ENCODE peak calls at places on chromosomes 11 and 22, in seven cellular contexts. E is left lung, X is foreskin fibroblast, D is cardiac fibroblast, R is HFF-Myc, J is spleen, F is dorsolateral prefrontal cortex. W is an unnamed sample.

GRCh38 chr11:20000393-20001134 is 159.7 kb downstream of the DBX1 start:
- DNase-seq in E (no peak), X (no peak), D (no peak), R (no peak), J (no peak), F (peak; percentile 44), W (no peak)

GRCh38 chr11:13826505-13827278 is 135.8 kb upstream of the SPON1 start:
- DNase-seq in E (no peak), X (peak; percentile 56), D (no peak), R (no peak), J (no peak), F (no peak), W (no peak)

GRCh38 chr11:60315866-60316265 is 11.2 kb upstream of the MS4A6E start:
- DNase-seq in E (no peak), X (no peak), D (peak; percentile 3), R (no peak), J (no peak), F (no peak), W (peak; percentile 56)

GRCh38 chr22:48897959-48898358 is 929.7 kb downstream of the BRD1 start:
- DNase-seq in E (peak; percentile 58), X (no peak), D (no peak), R (no peak), J (peak; percentile 62), F (no peak), W (no peak)

GRCh38 chr11:62153087-62153395 is 29.2 kb downstream of the INCENP start:
- DNase-seq in E (no peak), X (no peak), D (peak; percentile 83), R (no peak), J (no peak), F (no peak), W (no peak)

GRCh38 chr22:17842386-17842785 is 68.1 kb upstream of the BID start:
- DNase-seq in E (no peak), X (no peak), D (no peak), R (no peak), J (peak; percentile 86), F (no peak), W (no peak)

GRCh38 chr11:2293396-2294339 is 8.1 kb downstream of the C11orf21 start:
- DNase-seq in E (peak; percentile 68), X (no peak), D (no peak), R (no peak), J (no peak), F (peak; percentile 35), W (no peak)

GRCh38 chr11:60455531-60456042 is at the start of gene MS4A1:
- DNase-seq in E (no peak), X (no peak), D (no peak), R (no peak), J (no peak), F (no peak), W (no peak)

GRCh38 chr11:2722955-2723354 is 23.2 kb upstream of the KCNQ1OT1 start:
- DNase-seq in E (no peak), X (no peak), D (no peak), R (no peak), J (no peak), F (no peak), W (no peak)

GRCh38 chr11:86040919-86041318 is 28.0 kb downstream of the PICALM start:
- DNase-seq in E (no peak), X (no peak), D (no peak), R (no peak), J (no peak), F (no peak), W (no peak)

GRCh38 chr11:122803306-122803705 is 35.0 kb upstream of the CRTAM start:
- DNase-seq in E (no peak), X (peak; percentile 94), D (peak; percentile 90), R (no peak), J (no peak), F (no peak), W (peak; percentile 64)

GRCh38 chr11:69010964-69011623 is 2.0 kb downstream of the MRGPRF start:
- DNase-seq in E (peak; percentile 83), X (peak; percentile 96), D (peak; percentile 69), R (no peak), J (peak; percentile 74), F (peak; percentile 75), W (peak; percentile 46)

GRCh38 chr11:18804621-18805020 is 13.0 kb upstream of the PTPN5 start:
- DNase-seq in E (no peak), X (no peak), D (no peak), R (no peak), J (no peak), F (no peak), W (no peak)

GRCh38 chr22:30675436-30675835 is 7.8 kb upstream of the DUSP18 start:
- DNase-seq in E (no peak), X (no peak), D (no peak), R (no peak), J (no peak), F (no peak), W (no peak)

GRCh38 chr11:117290809-117291396 is at the start of gene BACE1-AS:
- DNase-seq in E (no peak), X (no peak), D (no peak), R (no peak), J (no peak), F (no peak), W (no peak)

GRCh38 chr11:120108154-120108784 is 29.6 kb downstream of the TRIM29 start:
- DNase-seq in E (peak; percentile 89), X (peak; percentile 80), D (peak; percentile 54), R (peak; percentile 12), J (peak; percentile 88), F (peak; percentile 87), W (peak; percentile 50)

GRCh38 chr11:64725601-64726139 is 2.7 kb upstream of the NRXN2 start:
- DNase-seq in E (no peak), X (no peak), D (no peak), R (no peak), J (peak; percentile 56), F (no peak), W (no peak)

GRCh38 chr11:73317373-73317772 is 9.3 kb downstream of the ARHGEF17 start:
- DNase-seq in E (peak; percentile 78), X (no peak), D (no peak), R (no peak), J (no peak), F (peak; percentile 80), W (no peak)

GRCh38 chr22:36144886-36145541 is 15.5 kb downstream of the APOL3 start:
- DNase-seq in E (no peak), X (peak; percentile 83), D (peak; percentile 88), R (peak; percentile 37), J (peak; percentile 81), F (peak; percentile 74), W (peak; percentile 61)

GRCh38 chr22:17370036-17370765 is 941 bp downstream of the CECR2 start:
- DNase-seq in E (peak; percentile 83), X (peak; percentile 5), D (peak; percentile 28), R (no peak), J (peak; percentile 73), F (peak; percentile 52), W (no peak)

GRCh38 chr11:17906436-17906835 is 106.4 kb downstream of the SERGEF start:
- DNase-seq in E (peak; percentile 68), X (no peak), D (no peak), R (no peak), J (no peak), F (peak; percentile 65), W (no peak)

GRCh38 chr22:16838073-16838472 is 12.9 kb upstream of the XKR3 start:
- DNase-seq in E (no peak), X (no peak), D (peak; percentile 25), R (no peak), J (no peak), F (no peak), W (no peak)

GRCh38 chr22:45977551-45978274 is 751 bp upstream of the WNT7B start:
- DNase-seq in E (peak; percentile 74), X (peak; percentile 36), D (peak; percentile 20), R (no peak), J (no peak), F (no peak), W (no peak)
- H3K4me3 ChIP-seq in E (no peak overlapping the region), X (no peak overlapping the region), D (no peak overlapping the region), R (no peak overlapping the region), J (no peak overlapping the region), F (no peak overlapping the region), W (no peak overlapping the region)

GRCh38 chr22:20244250-20244648 is 23.9 kb downstream of the RTN4R start:
- DNase-seq in E (no peak), X (no peak), D (no peak), R (no peak), J (no peak), F (no peak), W (no peak)

GRCh38 chr22:20243176-20243544 is 25.0 kb downstream of the RTN4R start:
- DNase-seq in E (no peak), X (no peak), D (no peak), R (no peak), J (no peak), F (no peak), W (no peak)

GRCh38 chr22:20243545-20244249 is 24.4 kb downstream of the RTN4R start:
- DNase-seq in E (peak; percentile 87), X (peak; percentile 85), D (peak; percentile 80), R (no peak), J (peak; percentile 88), F (peak; percentile 82), W (peak; percentile 55)

GRCh38 chr22:20241579-20242392 is 26.3 kb downstream of the RTN4R start:
- DNase-seq in E (no peak), X (no peak), D (no peak), R (no peak), J (no peak), F (peak; percentile 76), W (no peak)

GRCh38 chr22:20242393-20243175 is 25.5 kb downstream of the RTN4R start:
- DNase-seq in E (no peak), X (no peak), D (no peak), R (no peak), J (no peak), F (no peak), W (no peak)
- TF ChIP-seq CTCF in E (no peak), X (no peak), D (no peak), R (no peak), J (no peak), F (no peak), W (no peak)

DNA sequence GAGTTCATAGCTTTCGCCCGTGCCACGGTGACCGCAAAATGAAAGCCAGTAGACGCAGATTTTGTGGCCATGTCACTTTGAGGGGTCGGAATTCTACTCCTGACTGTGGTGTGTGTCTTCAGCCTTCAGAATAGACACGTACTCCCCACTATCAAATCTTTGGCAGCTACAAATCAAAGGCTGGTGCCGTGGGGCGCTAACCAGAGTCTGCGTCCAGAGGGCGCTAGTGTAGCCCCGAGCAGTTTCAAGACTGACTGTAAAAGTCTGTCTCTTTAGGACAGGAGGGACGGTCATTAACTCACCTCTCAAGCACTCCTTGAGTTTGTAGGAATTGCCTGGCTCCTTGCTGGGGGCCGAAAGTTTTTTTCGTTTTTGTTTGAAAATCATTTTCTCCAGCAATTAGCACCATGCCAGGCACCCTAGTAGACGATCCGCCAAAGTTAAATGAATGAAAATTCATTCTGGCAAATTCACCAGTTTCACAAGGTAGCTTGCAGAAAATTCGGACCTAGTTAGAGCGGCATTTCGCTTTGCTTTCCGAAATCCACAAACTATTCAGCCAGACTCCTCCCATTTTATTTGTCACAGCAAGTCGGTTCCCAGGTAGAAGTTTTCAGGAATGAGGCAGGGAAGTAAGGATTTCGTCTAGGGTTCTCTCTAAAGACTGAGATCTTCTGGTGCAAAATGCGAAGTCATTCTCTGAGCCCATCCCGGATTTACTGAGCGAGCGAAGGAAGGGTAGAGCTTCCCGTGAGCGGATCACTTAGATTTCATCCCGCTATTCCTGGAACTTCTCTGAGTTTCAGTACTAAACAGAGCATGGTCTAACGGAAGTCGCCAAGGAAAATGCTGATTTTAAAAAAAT is 2.8 kb upstream of the CALCA start:
- DNase-seq in E (peak; percentile 58), X (peak; percentile 72), D (peak; percentile 57), R (no peak), J (peak; percentile 76), F (no peak), W (peak; percentile 39)
- H3K4me3 ChIP-seq in E (no peak overlapping the region), X (no peak overlapping the region), D (no peak overlapping the region), R (no peak overlapping the region), J (peak overlapping the region; percentile 37), F (no peak overlapping the region), W (no peak overlapping the region)

GRCh38 chr11:72015511-72016061 is 16.9 kb downstream of the IL18BP start:
- DNase-seq in E (no peak), X (peak; percentile 48), D (no peak), R (no peak), J (no peak), F (no peak), W (peak; percentile 28)
- TF ChIP-seq CTCF in E (no peak), X (peak; percentile 40), D (peak; percentile 50), R (peak; percentile 26), J (peak; percentile 20), F (peak; percentile 45), W (peak; percentile 74)

W was measured in brain microvascular endothelial cell.